ENCODE peak calls at places on chromosomes 3 and 15, in nine cellular contexts. One of them, this sample, is unnamed.

GRCh38 chr15:42215854-42216829 is 8.0 kb upstream of the VPS39 start:
- DNase-seq in GM23248: peak; percentile 6
- DNase-seq in AG09309: no peak
- DNase-seq in brain microvascular endothelial cell: no peak
- DNase-seq in right atrium auricular region: no peak
- DNase-seq in IMR-90: no peak
- DNase-seq in fibroblast of mammary gland: peak; percentile 9
- DNase-seq in neural progenitor cell: no peak
- DNase-seq in choroid plexus epithelial cell: peak; percentile 78
- DNase-seq in this sample: no peak

GRCh38 chr3:24526640-24527237 is 32.1 kb upstream of the THRB start:
- DNase-seq in neural progenitor cell: peak; percentile 14
- DNase-seq in brain microvascular endothelial cell: no peak
- DNase-seq in choroid plexus epithelial cell: no peak
- DNase-seq in IMR-90: no peak
- DNase-seq in AG09309: no peak
- DNase-seq in GM23248: no peak
- DNase-seq in right atrium auricular region: no peak
- DNase-seq in fibroblast of mammary gland: no peak
- DNase-seq in this sample: no peak

GRCh38 chr15:43118829-43119228 is 13.0 kb upstream of the UBR1 start:
- DNase-seq in choroid plexus epithelial cell: no peak
- DNase-seq in neural progenitor cell: no peak
- DNase-seq in brain microvascular endothelial cell: no peak
- DNase-seq in AG09309: no peak
- DNase-seq in fibroblast of mammary gland: no peak
- DNase-seq in GM23248: no peak
- DNase-seq in IMR-90: no peak
- DNase-seq in right atrium auricular region: no peak
- DNase-seq in this sample: no peak

GRCh38 chr3:13572926-13573623 is 24.1 kb downstream of the FBLN2 start:
- DNase-seq in choroid plexus epithelial cell: no peak
- DNase-seq in IMR-90: no peak
- DNase-seq in GM23248: no peak
- DNase-seq in AG09309: no peak
- DNase-seq in right atrium auricular region: no peak
- DNase-seq in neural progenitor cell: no peak
- DNase-seq in brain microvascular endothelial cell: no peak
- DNase-seq in fibroblast of mammary gland: no peak
- DNase-seq in this sample: no peak

GRCh38 chr3:121505256-121505655 is 40.5 kb downstream of the POLQ start:
- DNase-seq in neural progenitor cell: no peak
- DNase-seq in AG09309: no peak
- DNase-seq in GM23248: no peak
- DNase-seq in choroid plexus epithelial cell: no peak
- DNase-seq in fibroblast of mammary gland: no peak
- DNase-seq in IMR-90: no peak
- DNase-seq in right atrium auricular region: no peak
- DNase-seq in brain microvascular endothelial cell: no peak
- DNase-seq in this sample: no peak

GRCh38 chr3:17155951-17156350 is 271.2 kb downstream of the PLCL2 start:
- DNase-seq in fibroblast of mammary gland: no peak
- DNase-seq in neural progenitor cell: no peak
- DNase-seq in choroid plexus epithelial cell: no peak
- DNase-seq in brain microvascular endothelial cell: no peak
- DNase-seq in IMR-90: no peak
- DNase-seq in AG09309: no peak
- DNase-seq in right atrium auricular region: no peak
- DNase-seq in GM23248: no peak
- DNase-seq in this sample: no peak

GRCh38 chr15:79154491-79155182 is 64.1 kb upstream of the RASGRF1 start:
- DNase-seq in IMR-90: no peak
- DNase-seq in brain microvascular endothelial cell: no peak
- DNase-seq in AG09309: no peak
- DNase-seq in GM23248: peak; percentile 30
- DNase-seq in choroid plexus epithelial cell: peak; percentile 28
- DNase-seq in fibroblast of mammary gland: no peak
- DNase-seq in neural progenitor cell: peak; percentile 69
- DNase-seq in right atrium auricular region: no peak
- DNase-seq in this sample: no peak

GRCh38 chr15:95604634-95605036 is 725.9 kb upstream of the NR2F2 start:
- DNase-seq in brain microvascular endothelial cell: no peak
- DNase-seq in choroid plexus epithelial cell: peak; percentile 32
- DNase-seq in fibroblast of mammary gland: peak; percentile 96
- DNase-seq in IMR-90: peak; percentile 94
- DNase-seq in AG09309: peak; percentile 96
- DNase-seq in GM23248: peak; percentile 90
- DNase-seq in right atrium auricular region: no peak
- DNase-seq in neural progenitor cell: no peak
- DNase-seq in this sample: peak; percentile 55

GRCh38 chr3:59247402-59247841 is 197.6 kb upstream of the CFAP20DC start:
- DNase-seq in AG09309: no peak
- DNase-seq in right atrium auricular region: no peak
- DNase-seq in choroid plexus epithelial cell: no peak
- DNase-seq in brain microvascular endothelial cell: no peak
- DNase-seq in GM23248: no peak
- DNase-seq in fibroblast of mammary gland: no peak
- DNase-seq in IMR-90: peak; percentile 52
- DNase-seq in neural progenitor cell: no peak
- DNase-seq in this sample: no peak

GRCh38 chr3:73479325-73479724 is 145.4 kb downstream of the PDZRN3 start:
- DNase-seq in brain microvascular endothelial cell: no peak
- DNase-seq in right atrium auricular region: no peak
- DNase-seq in neural progenitor cell: no peak
- DNase-seq in choroid plexus epithelial cell: no peak
- DNase-seq in fibroblast of mammary gland: no peak
- DNase-seq in GM23248: no peak
- DNase-seq in AG09309: no peak
- DNase-seq in IMR-90: no peak
- DNase-seq in this sample: no peak

GRCh38 chr15:86608461-86608860 is 528.8 kb downstream of the AGBL1 start:
- DNase-seq in AG09309: no peak
- DNase-seq in IMR-90: no peak
- DNase-seq in right atrium auricular region: no peak
- DNase-seq in choroid plexus epithelial cell: peak; percentile 1
- DNase-seq in fibroblast of mammary gland: no peak
- DNase-seq in GM23248: no peak
- DNase-seq in brain microvascular endothelial cell: no peak
- DNase-seq in neural progenitor cell: peak; percentile 24
- DNase-seq in this sample: no peak

GRCh38 chr3:74067296-74067695 is 442.6 kb upstream of the PDZRN3 start:
- DNase-seq in right atrium auricular region: no peak
- DNase-seq in GM23248: peak; percentile 66
- DNase-seq in IMR-90: peak; percentile 32
- DNase-seq in brain microvascular endothelial cell: no peak
- DNase-seq in neural progenitor cell: peak; percentile 11
- DNase-seq in fibroblast of mammary gland: peak; percentile 20
- DNase-seq in AG09309: peak; percentile 7
- DNase-seq in choroid plexus epithelial cell: peak; percentile 77
- DNase-seq in this sample: peak; percentile 29

GRCh38 chr3:120093923-120094775 is at the start of gene GSK3B:
- DNase-seq in IMR-90: no peak
- DNase-seq in choroid plexus epithelial cell: no peak
- DNase-seq in right atrium auricular region: peak; percentile 70
- DNase-seq in brain microvascular endothelial cell: peak; percentile 72
- DNase-seq in GM23248: peak; percentile 88
- DNase-seq in neural progenitor cell: peak; percentile 92
- DNase-seq in AG09309: no peak
- DNase-seq in fibroblast of mammary gland: no peak
- DNase-seq in this sample: no peak

GRCh38 chr15:89379818-89380217 is 45.2 kb upstream of the POLG start:
- DNase-seq in right atrium auricular region: no peak
- DNase-seq in brain microvascular endothelial cell: no peak
- DNase-seq in neural progenitor cell: peak; percentile 23
- DNase-seq in fibroblast of mammary gland: no peak
- DNase-seq in IMR-90: no peak
- DNase-seq in AG09309: no peak
- DNase-seq in choroid plexus epithelial cell: no peak
- DNase-seq in GM23248: no peak
- DNase-seq in this sample: no peak

DNA sequence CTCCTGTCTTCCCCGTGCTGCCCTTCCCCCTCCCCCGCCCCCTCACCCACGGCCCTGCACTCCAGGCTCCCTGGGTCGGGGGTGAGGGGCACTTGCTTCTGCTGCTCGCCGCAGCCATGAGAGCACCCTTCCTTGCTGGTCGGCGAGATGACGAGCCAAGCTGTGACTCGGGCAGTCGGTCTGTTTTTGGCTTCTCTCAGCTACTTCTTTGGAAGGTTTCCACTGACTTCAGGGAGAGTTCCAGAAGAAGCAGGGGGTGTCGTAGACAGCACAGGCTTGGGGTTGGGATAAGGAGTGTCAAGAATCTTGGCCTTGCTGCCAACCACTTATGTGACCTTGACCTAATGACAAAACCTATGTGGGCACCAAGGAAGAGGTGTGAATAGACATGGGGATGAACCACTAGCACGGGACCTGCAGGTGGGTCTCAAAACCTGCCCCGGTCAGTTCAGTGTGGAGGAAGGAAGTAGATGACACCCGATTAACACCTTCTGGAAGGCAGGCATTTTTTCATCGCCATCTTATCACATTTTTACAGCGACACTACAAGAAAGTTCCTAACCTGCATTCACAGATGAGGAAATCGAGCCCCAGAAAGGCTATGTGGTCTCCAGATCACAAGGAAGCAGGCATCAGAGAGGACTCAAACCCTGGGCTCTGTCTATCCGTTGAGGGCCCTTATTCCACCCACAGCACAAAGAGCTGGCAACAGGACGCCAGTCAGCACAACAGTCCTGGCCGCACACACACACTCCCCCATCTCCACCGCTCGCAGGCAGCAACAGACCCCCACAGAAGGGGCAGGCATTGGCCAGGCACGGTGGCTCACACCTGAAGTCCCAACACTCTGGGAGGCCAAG is 120.9 kb downstream of the LIPC start:
- DNase-seq in brain microvascular endothelial cell: no peak
- DNase-seq in GM23248: peak; percentile 60
- DNase-seq in IMR-90: peak; percentile 18
- DNase-seq in right atrium auricular region: peak; percentile 58
- DNase-seq in AG09309: no peak
- DNase-seq in fibroblast of mammary gland: peak; percentile 62
- DNase-seq in neural progenitor cell: no peak
- DNase-seq in choroid plexus epithelial cell: no peak
- DNase-seq in this sample: peak; percentile 7
- H3K4me3 ChIP-seq in brain microvascular endothelial cell: no peak overlapping the region
- H3K4me3 ChIP-seq in GM23248: peak overlapping the region; percentile 57
- H3K4me3 ChIP-seq in IMR-90: no peak overlapping the region
- H3K4me3 ChIP-seq in right atrium auricular region: peak overlapping the region; percentile 29
- H3K4me3 ChIP-seq in AG09309: no peak overlapping the region
- H3K4me3 ChIP-seq in fibroblast of mammary gland: peak overlapping the region; percentile 43
- H3K4me3 ChIP-seq in neural progenitor cell: no peak overlapping the region
- H3K4me3 ChIP-seq in choroid plexus epithelial cell: no peak overlapping the region
- H3K4me3 ChIP-seq in this sample: no peak overlapping the region

GRCh38 chr3:134371542-134372324 is 2.5 kb downstream of the AMOTL2 start:
- DNase-seq in AG09309: no peak
- DNase-seq in fibroblast of mammary gland: peak; percentile 42
- DNase-seq in IMR-90: peak; percentile 53
- DNase-seq in GM23248: peak; percentile 69
- DNase-seq in brain microvascular endothelial cell: peak; percentile 56
- DNase-seq in right atrium auricular region: no peak
- DNase-seq in neural progenitor cell: no peak
- DNase-seq in choroid plexus epithelial cell: peak; percentile 51
- DNase-seq in this sample: no peak

GRCh38 chr3:134372405-134373277 is 1.6 kb downstream of the AMOTL2 start:
- DNase-seq in brain microvascular endothelial cell: no peak
- DNase-seq in IMR-90: peak; percentile 30
- DNase-seq in GM23248: peak; percentile 39
- DNase-seq in right atrium auricular region: no peak
- DNase-seq in fibroblast of mammary gland: no peak
- DNase-seq in neural progenitor cell: no peak
- DNase-seq in AG09309: no peak
- DNase-seq in choroid plexus epithelial cell: no peak
- DNase-seq in this sample: no peak

GRCh38 chr3:134369861-134370596 is 4.2 kb downstream of the AMOTL2 start:
- DNase-seq in fibroblast of mammary gland: no peak
- DNase-seq in AG09309: no peak
- DNase-seq in brain microvascular endothelial cell: no peak
- DNase-seq in IMR-90: no peak
- DNase-seq in GM23248: peak; percentile 33
- DNase-seq in choroid plexus epithelial cell: no peak
- DNase-seq in right atrium auricular region: no peak
- DNase-seq in neural progenitor cell: no peak
- DNase-seq in this sample: no peak

GRCh38 chr3:134369231-134369741 is 5.0 kb downstream of the AMOTL2 start:
- DNase-seq in brain microvascular endothelial cell: peak; percentile 75
- DNase-seq in AG09309: no peak
- DNase-seq in neural progenitor cell: no peak
- DNase-seq in choroid plexus epithelial cell: peak; percentile 84
- DNase-seq in fibroblast of mammary gland: peak; percentile 62
- DNase-seq in right atrium auricular region: no peak
- DNase-seq in IMR-90: peak; percentile 72
- DNase-seq in GM23248: peak; percentile 78
- DNase-seq in this sample: peak; percentile 72

GRCh38 chr3:134370611-134371451 is 3.4 kb downstream of the AMOTL2 start:
- DNase-seq in brain microvascular endothelial cell: no peak
- DNase-seq in fibroblast of mammary gland: no peak
- DNase-seq in GM23248: peak; percentile 23
- DNase-seq in choroid plexus epithelial cell: no peak
- DNase-seq in IMR-90: no peak
- DNase-seq in AG09309: no peak
- DNase-seq in right atrium auricular region: no peak
- DNase-seq in neural progenitor cell: no peak
- DNase-seq in this sample: no peak
- H3K4me3 ChIP-seq in brain microvascular endothelial cell: no peak overlapping the region
- H3K4me3 ChIP-seq in fibroblast of mammary gland: no peak overlapping the region
- H3K4me3 ChIP-seq in GM23248: peak overlapping the region; percentile 100
- H3K4me3 ChIP-seq in choroid plexus epithelial cell: peak overlapping the region; percentile 91
- H3K4me3 ChIP-seq in IMR-90: peak overlapping the region; percentile 76
- H3K4me3 ChIP-seq in AG09309: peak overlapping the region; percentile 88
- H3K4me3 ChIP-seq in right atrium auricular region: peak overlapping the region; percentile 87
- H3K4me3 ChIP-seq in neural progenitor cell: no peak overlapping the region
- H3K4me3 ChIP-seq in this sample: peak overlapping the region; percentile 66

DNA sequence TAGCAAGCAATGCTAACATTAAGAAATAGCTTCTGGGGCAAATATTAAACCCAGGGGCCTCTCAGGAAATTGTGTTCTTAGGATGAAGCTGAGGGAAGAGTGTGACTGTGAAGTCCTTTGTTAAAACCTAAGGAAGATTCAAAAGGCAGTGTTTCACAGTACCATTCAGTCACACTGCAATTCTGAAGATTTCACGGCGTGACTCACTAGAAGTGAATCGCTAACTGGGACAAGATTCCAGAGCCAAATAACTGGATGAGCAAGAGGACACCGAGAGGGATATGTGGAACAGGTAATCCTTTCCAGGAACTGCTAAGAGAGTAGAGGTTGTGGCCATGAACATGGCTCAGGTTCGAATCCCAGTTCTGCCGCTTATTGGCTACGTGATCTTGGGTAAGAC is 61.8 kb upstream of the SMAD3 start:
- DNase-seq in IMR-90: peak; percentile 53
- DNase-seq in choroid plexus epithelial cell: no peak
- DNase-seq in fibroblast of mammary gland: peak; percentile 57
- DNase-seq in brain microvascular endothelial cell: no peak
- DNase-seq in GM23248: peak; percentile 68
- DNase-seq in right atrium auricular region: no peak
- DNase-seq in neural progenitor cell: no peak
- DNase-seq in AG09309: no peak
- DNase-seq in this sample: no peak
- H3K4me3 ChIP-seq in IMR-90: no peak overlapping the region
- H3K4me3 ChIP-seq in choroid plexus epithelial cell: no peak overlapping the region
- H3K4me3 ChIP-seq in fibroblast of mammary gland: no peak overlapping the region
- H3K4me3 ChIP-seq in brain microvascular endothelial cell: no peak overlapping the region
- H3K4me3 ChIP-seq in GM23248: no peak overlapping the region
- H3K4me3 ChIP-seq in right atrium auricular region: no peak overlapping the region
- H3K4me3 ChIP-seq in neural progenitor cell: no peak overlapping the region
- H3K4me3 ChIP-seq in AG09309: no peak overlapping the region
- H3K4me3 ChIP-seq in this sample: no peak overlapping the region

GRCh38 chr3:194306109-194306686 is 44.9 kb downstream of the CPN2 start:
- DNase-seq in right atrium auricular region: no peak
- DNase-seq in AG09309: no peak
- DNase-seq in GM23248: no peak
- DNase-seq in fibroblast of mammary gland: no peak
- DNase-seq in brain microvascular endothelial cell: no peak
- DNase-seq in IMR-90: no peak
- DNase-seq in neural progenitor cell: no peak
- DNase-seq in choroid plexus epithelial cell: no peak
- DNase-seq in this sample: no peak
- H3K4me3 ChIP-seq in right atrium auricular region: no peak overlapping the region
- H3K4me3 ChIP-seq in AG09309: no peak overlapping the region
- H3K4me3 ChIP-seq in GM23248: no peak overlapping the region
- H3K4me3 ChIP-seq in fibroblast of mammary gland: no peak overlapping the region
- H3K4me3 ChIP-seq in brain microvascular endothelial cell: no peak overlapping the region
- H3K4me3 ChIP-seq in IMR-90: no peak overlapping the region
- H3K4me3 ChIP-seq in neural progenitor cell: no peak overlapping the region
- H3K4me3 ChIP-seq in choroid plexus epithelial cell: no peak overlapping the region
- H3K4me3 ChIP-seq in this sample: no peak overlapping the region

This sample was measured in foreskin fibroblast.